ENCODE peak calls at places on chromosomes 11 and 22, in seven cellular contexts. C, B, T, Q, L, M and U are unnamed samples.

GRCh38 chr11:34623463-34623862 is 2.6 kb downstream of the EHF start:
- DNase-seq in C (no peak), B (no peak), T (no peak), Q (no peak), L (no peak), M (no peak), U (no peak)

GRCh38 chr11:131108780-131109179 is 192.5 kb upstream of the SNX19 start:
- DNase-seq in C (no peak), B (peak), T (no peak), Q (no peak), L (no peak), M (no peak), U (peak)

GRCh38 chr11:128515086-128515485 is 72.3 kb downstream of the ETS1 start:
- DNase-seq in C (no peak), B (no peak), T (no peak), Q (no peak), L (no peak), M (no peak), U (no peak)

GRCh38 chr22:46012881-46013281 is 35.9 kb upstream of the WNT7B start:
- DNase-seq in C (no peak), B (no peak), T (peak), Q (no peak), L (no peak), M (no peak), U (no peak)

GRCh38 chr11:34416746-34417145 is 22.0 kb upstream of the CAT start:
- DNase-seq in C (no peak), B (no peak), T (no peak), Q (no peak), L (no peak), M (no peak), U (peak)

GRCh38 chr11:101446238-101446637 is 137.6 kb downstream of the TRPC6 start:
- DNase-seq in C (no peak), B (no peak), T (no peak), Q (no peak), L (no peak), M (peak), U (peak)

GRCh38 chr11:77107950-77108349 is 5.3 kb downstream of the OMP start:
- DNase-seq in C (peak), B (peak), T (peak), Q (no peak), L (peak), M (peak), U (peak)

GRCh38 chr22:38191115-38191514 is 9.5 kb upstream of the PLA2G6 start:
- DNase-seq in C (no peak), B (no peak), T (no peak), Q (no peak), L (no peak), M (no peak), U (no peak)

GRCh38 chr11:60831143-60831500 is 10.8 kb upstream of the CCDC86 start:
- DNase-seq in C (peak), B (peak), T (peak), Q (peak), L (no peak), M (peak), U (peak)

GRCh38 chr11:78168539-78169477 is 19.6 kb downstream of the KCTD21 start:
- DNase-seq in C (peak), B (no peak), T (peak), Q (no peak), L (peak), M (no peak), U (peak)

GRCh38 chr11:3905080-3905953 is 49.9 kb downstream of the STIM1 start:
- DNase-seq in C (no peak), B (peak), T (no peak), Q (no peak), L (no peak), M (peak), U (peak)

GRCh38 chr22:43090130-43090789 is 1.1 kb upstream of the TTLL1 start:
- DNase-seq in C (peak), B (peak), T (no peak), Q (no peak), L (peak), M (peak), U (peak)

GRCh38 chr11:73350908-73351636 is 25.1 kb upstream of the RELT start:
- DNase-seq in C (peak), B (peak), T (no peak), Q (no peak), L (no peak), M (peak), U (peak)

GRCh38 chr11:2698386-2699184 is 1.2 kb downstream of the KCNQ1OT1 start:
- DNase-seq in C (no peak), B (no peak), T (peak), Q (peak), L (no peak), M (peak), U (no peak)

GRCh38 chr22:43693245-43693644 is 118.9 kb downstream of the EFCAB6 start:
- DNase-seq in C (no peak), B (no peak), T (no peak), Q (no peak), L (no peak), M (no peak), U (no peak)

GRCh38 chr22:49547751-49548239 is 279.9 kb downstream of the BRD1 start:
- DNase-seq in C (no peak), B (no peak), T (peak), Q (no peak), L (no peak), M (no peak), U (no peak)

DNA sequence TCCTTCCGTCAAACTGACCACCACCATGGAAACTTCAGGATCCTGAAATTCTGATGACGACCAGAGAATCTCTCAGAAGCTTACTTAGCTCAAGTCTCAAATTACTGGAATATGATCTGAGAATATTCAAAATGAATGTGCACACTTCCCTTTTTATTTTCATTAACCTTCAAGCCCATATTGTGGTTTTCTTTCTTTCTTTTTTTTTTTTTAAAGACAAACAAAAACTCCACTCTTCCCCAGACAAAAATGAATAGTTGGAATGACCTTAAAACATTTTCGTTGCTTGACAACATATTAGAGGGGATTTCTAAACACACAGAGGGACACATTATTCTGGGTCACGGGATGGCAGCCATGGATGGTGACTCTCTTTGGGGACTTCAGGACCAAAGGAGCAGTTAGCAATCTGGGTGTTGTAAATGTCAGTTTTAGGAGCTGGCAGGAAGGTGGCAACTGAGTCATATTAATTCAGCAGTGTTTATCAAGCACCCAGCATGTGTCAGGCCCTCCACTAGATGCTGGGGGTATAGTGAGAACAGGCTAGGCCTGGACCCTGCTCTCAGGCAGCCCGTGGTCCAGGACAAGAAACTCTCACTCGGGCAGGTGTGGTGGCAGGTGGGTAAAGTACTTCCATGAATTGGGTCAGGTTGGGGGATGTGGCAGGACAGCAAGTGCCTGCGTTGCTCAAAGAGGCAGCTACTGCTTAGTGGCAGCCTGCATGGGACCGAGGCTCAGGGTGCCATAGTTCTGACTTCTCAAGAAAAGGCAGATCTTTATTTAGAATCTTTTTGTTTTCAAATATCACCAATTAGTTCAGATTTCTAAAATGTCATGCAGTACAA is 126.1 kb downstream of the HIPK3 start:
- DNase-seq in C (peak), B (no peak), T (no peak), Q (no peak), L (no peak), M (no peak), U (no peak)
- H3K4me3 ChIP-seq in C (no peak), B (no peak), T (no peak), Q (no peak), L (no peak), M (no peak), U (no peak)

GRCh38 chr11:64450168-64450560 is 91.2 kb downstream of the RPS6KA4 start:
- DNase-seq in C (no peak), B (no peak), T (no peak), Q (no peak), L (no peak), M (no peak), U (no peak)

GRCh38 chr11:64447717-64448598 is 89.0 kb downstream of the RPS6KA4 start:
- DNase-seq in C (no peak), B (no peak), T (peak), Q (no peak), L (no peak), M (no peak), U (peak)

GRCh38 chr11:64451856-64452255 is 92.9 kb downstream of the RPS6KA4 start:
- DNase-seq in C (no peak), B (no peak), T (no peak), Q (no peak), L (no peak), M (no peak), U (no peak)

GRCh38 chr11:64448599-64449380 is 89.8 kb downstream of the RPS6KA4 start:
- DNase-seq in C (peak), B (peak), T (peak), Q (peak), L (no peak), M (peak), U (peak)

DNA sequence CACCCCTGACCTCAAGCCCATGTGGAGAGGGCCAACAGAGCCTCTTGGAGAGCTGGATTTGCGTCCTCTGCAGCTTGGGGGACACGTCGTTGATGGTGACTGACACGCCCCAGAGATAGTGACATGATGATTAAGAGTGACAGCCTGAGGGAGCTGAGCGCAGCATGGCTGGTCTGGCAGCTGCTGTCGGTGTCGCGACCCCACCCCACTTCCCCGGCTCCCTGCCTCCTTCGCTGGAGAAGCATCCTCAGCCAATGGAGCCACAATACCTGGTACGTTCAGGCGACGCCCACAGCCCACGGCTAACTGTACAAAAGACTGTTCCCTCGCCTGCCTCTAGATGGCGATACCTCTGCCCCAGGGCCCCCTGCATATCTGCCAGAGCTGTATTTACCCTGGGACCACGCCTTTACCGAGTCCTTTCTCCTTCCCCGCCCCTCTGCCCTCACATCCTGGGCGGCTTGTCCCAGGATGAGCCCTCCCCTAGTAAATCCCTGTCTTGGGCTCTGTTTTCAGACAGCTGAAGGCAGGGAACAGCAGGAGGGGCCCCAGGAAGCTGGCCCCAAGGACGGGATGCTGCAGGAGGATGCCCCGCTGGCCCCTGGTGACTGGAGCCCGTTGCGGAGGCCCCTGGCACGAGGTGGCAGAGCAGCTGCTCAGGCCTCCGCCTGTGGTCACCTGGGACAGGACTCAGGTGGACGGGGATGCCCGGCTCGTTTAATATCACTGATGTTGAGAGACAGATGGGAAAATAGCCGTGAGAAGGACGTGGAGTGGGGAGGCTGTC is 90.6 kb downstream of the RPS6KA4 start:
- DNase-seq in C (no peak), B (peak), T (peak), Q (no peak), L (no peak), M (peak), U (peak)
- TF ChIP-seq CTCF in C (peak), B (peak), T (peak), Q (peak), L (peak), M (peak), U (peak)

GRCh38 chr22:26658161-26658560 is 773 bp downstream of the MIAT start:
- DNase-seq in C (no peak), B (no peak), T (no peak), Q (no peak), L (no peak), M (no peak), U (no peak)
- H3K4me3 ChIP-seq in C (peak), B (peak), T (peak), Q (peak), L (peak), M (peak), U (peak)

DNA sequence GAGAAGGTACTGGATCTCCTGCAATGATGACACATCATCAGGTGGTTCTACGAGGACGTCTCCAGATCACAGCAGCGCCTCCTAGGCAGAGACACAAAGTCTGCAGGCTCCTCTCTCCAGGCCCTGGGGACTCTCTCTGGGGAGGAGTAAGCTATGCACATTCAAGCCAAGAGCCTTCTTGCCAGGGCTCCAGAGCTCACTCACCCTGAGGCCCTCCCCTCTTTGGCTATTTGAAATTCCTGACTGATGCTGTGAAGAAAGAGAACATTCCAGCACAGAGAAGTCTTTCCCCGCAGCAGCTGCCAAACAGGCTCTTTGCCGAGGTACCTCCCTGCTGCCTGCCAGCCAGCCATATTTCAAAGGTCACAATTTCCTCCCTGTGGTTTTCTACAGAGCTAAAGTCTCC is 204.9 kb downstream of the CSNK2A3 start:
- DNase-seq in C (peak), B (peak), T (peak), Q (no peak), L (peak), M (peak), U (peak)
- TF ChIP-seq CTCF in C (peak), B (no peak), T (peak), Q (peak), L (peak), M (peak), U (peak)

GRCh38 chr11:27467181-27467913 is 5.2 kb downstream of the LGR4 start:
- DNase-seq in C (no peak), B (peak), T (no peak), Q (no peak), L (no peak), M (no peak), U (no peak)
- H3K4me3 ChIP-seq in C (no peak), B (peak), T (no peak), Q (no peak), L (no peak), M (peak), U (no peak)

GRCh38 chr11:90392692-90393091 is 169.8 kb upstream of the CHORDC1 start:
- DNase-seq in C (no peak), B (no peak), T (no peak), Q (no peak), L (no peak), M (no peak), U (no peak)
- TF ChIP-seq CTCF in C (no peak), B (no peak), T (no peak), Q (no peak), L (no peak), M (peak), U (no peak)

GRCh38 chr11:121035823-121036222 is 11.9 kb downstream of the TBCEL start:
- DNase-seq in C (no peak), B (no peak), T (no peak), Q (no peak), L (peak), M (no peak), U (peak)
- H3K4me3 ChIP-seq in C (no peak), B (no peak), T (no peak), Q (no peak), L (no peak), M (no peak), U (no peak)

DNA sequence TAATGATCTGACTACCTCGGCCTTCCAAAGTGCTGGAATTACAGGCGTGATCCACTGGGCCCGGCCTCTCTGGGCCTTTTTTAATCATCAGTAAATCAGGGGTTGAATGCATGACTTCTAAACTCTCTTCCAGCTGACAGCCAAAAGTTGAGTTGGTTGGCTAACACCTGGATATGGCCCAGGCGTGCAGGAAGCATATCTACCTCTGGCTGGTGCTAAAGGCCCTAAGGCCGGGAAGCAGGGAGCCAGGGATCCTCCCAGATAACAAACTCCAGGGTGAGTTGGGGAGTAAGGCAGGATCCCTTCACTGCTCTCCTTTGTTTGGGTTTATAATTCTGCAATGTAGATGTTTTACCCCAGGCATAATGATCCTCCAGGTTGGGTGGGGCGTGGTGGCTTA is 13.7 kb upstream of the PTPRJ start:
- DNase-seq in C (no peak), B (no peak), T (no peak), Q (no peak), L (no peak), M (no peak), U (no peak)
- TF ChIP-seq CTCF in C (no peak), B (no peak), T (no peak), Q (no peak), L (no peak), M (no peak), U (no peak)